ENCODE peak calls at places on chromosomes 11 and 22, in five cellular contexts. I, O, D, U and B are unnamed samples.

GRCh38 chr11:121873770-121874169 is 242.2 kb downstream of the BLID start:
- DNase-seq in I (no peak), O (no peak), D (no peak), U (no peak), B (no peak)

GRCh38 chr11:67119577-67120391 is 721 bp downstream of the KDM2A start:
- DNase-seq in I (peak; percentile 66), O (no peak), D (peak; percentile 32), U (peak; percentile 79), B (peak; percentile 29)

GRCh38 chr11:100403817-100404216 is 283.3 kb upstream of the ARHGAP42 start:
- DNase-seq in I (peak; percentile 42), O (no peak), D (no peak), U (no peak), B (no peak)

GRCh38 chr11:68498313-68498712 is 37.8 kb downstream of the PPP6R3 start:
- DNase-seq in I (no peak), O (no peak), D (no peak), U (no peak), B (no peak)

GRCh38 chr22:26970809-26971394 is 313.5 kb downstream of the MIAT start:
- DNase-seq in I (no peak), O (peak; percentile 28), D (no peak), U (no peak), B (no peak)

GRCh38 chr22:19818264-19819208 is 36.1 kb downstream of the GNB1L start:
- DNase-seq in I (no peak), O (no peak), D (no peak), U (peak; percentile 30), B (no peak)

GRCh38 chr11:67022341-67022933 is 497 bp upstream of the SYT12 start:
- DNase-seq in I (no peak), O (peak; percentile 75), D (peak; percentile 96), U (peak; percentile 69), B (no peak)

GRCh38 chr11:93330446-93330984 is at the start of gene DEUP1:
- DNase-seq in I (peak; percentile 83), O (no peak), D (peak; percentile 22), U (peak; percentile 80), B (peak; percentile 11)

GRCh38 chr22:41178425-41178975 is 26.6 kb upstream of the L3MBTL2 start:
- DNase-seq in I (no peak), O (no peak), D (no peak), U (no peak), B (no peak)

GRCh38 chr11:101915811-101916291 is 471 bp downstream of the ANGPTL5 start:
- DNase-seq in I (peak; percentile 29), O (no peak), D (peak; percentile 52), U (peak; percentile 34), B (peak; percentile 68)

GRCh38 chr11:61769169-61769920 is 16.9 kb downstream of the MYRF start:
- DNase-seq in I (peak; percentile 63), O (no peak), D (no peak), U (no peak), B (no peak)
- TF ChIP-seq CTCF in I (peak; percentile 42), O (peak; percentile 24), D (peak; percentile 14), U (peak; percentile 26), B (no peak)

DNA sequence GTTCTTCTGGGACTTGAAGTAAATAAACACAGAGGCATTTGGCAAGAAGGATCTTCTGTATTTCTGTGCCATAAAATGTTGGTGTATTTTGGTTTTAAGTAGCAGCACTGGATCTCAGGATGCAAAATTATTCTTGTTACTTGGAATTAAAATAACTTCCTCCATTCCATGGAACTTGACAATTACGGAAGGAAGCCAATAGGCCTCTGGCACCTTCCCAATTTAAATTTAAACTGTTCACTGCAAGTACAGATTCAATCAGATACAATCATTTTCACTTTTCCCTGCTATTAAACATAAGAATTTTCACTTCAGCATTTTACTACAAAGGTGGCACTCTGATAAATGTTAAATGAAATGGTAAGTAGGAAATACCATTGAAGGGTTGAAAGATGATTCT is 288.5 kb downstream of the CASP12 start:
- DNase-seq in I (no peak), O (no peak), D (no peak), U (no peak), B (no peak)
- H3K9ac ChIP-seq in I (no peak overlapping the region), O (no peak overlapping the region), D (no peak overlapping the region), U (no peak overlapping the region), B (no peak overlapping the region)

GRCh38 chr11:1573077-1573846 is 1.2 kb upstream of the DUSP8 start:
- DNase-seq in I (no peak), O (no peak), D (no peak), U (peak; percentile 58), B (no peak)

GRCh38 chr11:1573847-1574255 is 1.8 kb upstream of the DUSP8 start:
- DNase-seq in I (no peak), O (peak; percentile 39), D (peak; percentile 53), U (peak; percentile 62), B (no peak)

GRCh38 chr11:1572200-1573076 is at the start of gene DUSP8:
- DNase-seq in I (peak; percentile 92), O (peak; percentile 53), D (peak; percentile 70), U (peak; percentile 98), B (peak; percentile 71)

GRCh38 chr11:1576825-1577224 is 4.8 kb upstream of the DUSP8 start:
- DNase-seq in I (no peak), O (no peak), D (no peak), U (no peak), B (no peak)

DNA sequence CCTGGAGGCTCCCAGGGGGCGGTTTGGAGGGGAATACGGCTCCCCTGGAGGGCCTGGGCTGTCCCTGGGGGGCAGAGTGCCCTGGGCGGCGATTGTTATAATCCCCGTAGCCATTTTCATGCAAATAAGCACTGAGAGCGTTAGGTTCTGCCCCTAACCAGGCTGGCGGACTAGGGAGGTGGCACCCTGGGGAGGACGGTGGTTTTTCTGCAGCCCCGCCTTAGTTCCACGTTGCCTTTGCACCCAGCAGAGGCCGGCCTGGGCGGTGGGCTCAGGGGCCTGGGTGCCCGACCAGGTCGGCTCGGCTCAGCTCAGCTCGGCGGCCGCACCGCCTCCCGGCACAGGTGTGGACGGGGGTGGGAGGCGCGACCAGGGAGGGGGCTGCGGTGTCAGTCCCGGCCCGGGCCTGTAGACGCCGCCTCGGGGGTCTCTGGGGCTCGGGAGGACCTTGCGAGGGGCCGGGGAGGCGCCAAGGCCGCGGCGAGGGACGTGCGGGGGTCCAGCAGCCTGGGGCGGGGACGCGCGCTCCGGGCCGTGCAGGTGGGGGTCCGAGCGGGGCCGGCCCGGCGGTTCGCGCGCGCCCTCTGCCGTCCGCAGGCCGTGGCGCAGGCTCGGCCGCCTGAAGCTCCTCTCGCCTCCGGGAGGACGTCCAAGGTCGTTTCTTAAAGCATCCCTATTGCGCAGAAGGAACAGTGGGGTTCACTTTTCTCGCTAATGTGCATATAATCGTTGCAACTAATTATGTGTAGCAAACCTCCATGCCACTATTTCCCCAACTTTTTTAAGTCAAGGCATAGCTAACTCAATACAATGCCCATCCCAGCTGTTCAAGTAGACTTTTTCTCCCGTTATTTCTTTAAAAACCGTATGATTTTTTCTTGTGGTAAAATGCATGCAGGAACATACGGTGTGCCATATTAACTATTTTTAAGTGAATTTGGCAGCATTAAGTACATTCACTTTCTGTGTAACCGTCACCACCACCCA is 2.5 kb upstream of the DUSP8 start:
- DNase-seq in I (peak; percentile 73), O (no peak), D (peak; percentile 59), U (peak; percentile 89), B (peak; percentile 58)
- TF ChIP-seq EZH2phosphoT487 in I (peak; percentile 22), O (no peak), D (no peak), U (no peak), B (no peak)

GRCh38 chr11:64379160-64379559 is 20.2 kb downstream of the RPS6KA4 start:
- DNase-seq in I (no peak), O (no peak), D (no peak), U (no peak), B (no peak)

GRCh38 chr11:64381350-64381749 is 22.4 kb downstream of the RPS6KA4 start:
- DNase-seq in I (no peak), O (no peak), D (no peak), U (no peak), B (no peak)

GRCh38 chr11:64379817-64380709 is 21.1 kb downstream of the RPS6KA4 start:
- DNase-seq in I (no peak), O (no peak), D (no peak), U (no peak), B (no peak)

GRCh38 chr11:64376071-64376470 is 17.1 kb downstream of the RPS6KA4 start:
- DNase-seq in I (no peak), O (no peak), D (no peak), U (no peak), B (no peak)

DNA sequence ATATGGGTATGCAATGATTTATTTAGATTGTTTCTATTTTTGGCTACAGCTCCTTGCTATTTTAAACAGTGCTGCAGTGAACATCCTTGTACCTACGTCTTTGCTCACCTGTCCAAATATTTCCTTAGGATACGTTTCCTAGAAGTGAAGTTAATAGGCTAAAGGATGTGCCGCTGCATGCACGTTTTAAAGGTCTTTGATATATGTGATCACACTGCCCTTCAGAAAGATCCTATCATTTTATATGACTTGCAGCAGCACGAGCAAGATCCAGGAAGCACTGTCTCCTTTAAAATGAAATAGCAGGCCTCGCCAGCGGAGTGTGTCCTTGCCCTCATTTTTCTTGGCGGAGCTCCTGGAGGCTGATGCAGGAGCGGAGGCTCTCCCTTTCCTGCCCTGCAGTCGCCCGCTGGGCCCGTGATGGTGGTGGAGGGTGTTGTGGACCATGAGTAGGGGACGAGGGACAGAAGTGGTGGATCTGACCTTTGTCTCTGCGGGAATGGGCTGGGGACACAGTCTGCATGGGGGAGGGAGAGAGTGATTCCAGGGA is 19.4 kb downstream of the RPS6KA4 start:
- DNase-seq in I (no peak), O (no peak), D (peak; percentile 41), U (no peak), B (no peak)
- TF ChIP-seq CTCF in I (no peak), O (no peak), D (no peak), U (no peak), B (no peak)